ENCODE peak calls at places on chromosomes 11 and 22, in four cellular contexts. L, W, J and O are unnamed samples.

GRCh38 chr22:43330178-43331063 is 12.8 kb downstream of the SCUBE1 start:
- DNase-seq in L (no peak), W (no peak), J (no peak), O (no peak)

GRCh38 chr11:30568933-30569332 is 17.2 kb downstream of the MPPED2 start:
- DNase-seq in L (no peak), W (no peak), J (no peak), O (no peak)

GRCh38 chr11:94754819-94755218 is 13.3 kb upstream of the AMOTL1 start:
- DNase-seq in L (no peak), W (no peak), J (no peak), O (no peak)

GRCh38 chr11:78429209-78429608 is 11.6 kb upstream of the GAB2 start:
- DNase-seq in L (no peak), W (no peak), J (peak), O (no peak)

GRCh38 chr11:96188625-96189006 is 154.4 kb downstream of the MAML2 start:
- DNase-seq in L (peak), W (peak), J (peak), O (no peak)

GRCh38 chr11:119722281-119722794 is 6.7 kb downstream of the NECTIN1 start:
- DNase-seq in L (no peak), W (no peak), J (no peak), O (no peak)

GRCh38 chr11:118896472-118896913 is 12.8 kb downstream of the CXCR5 start:
- DNase-seq in L (no peak), W (no peak), J (no peak), O (no peak)

GRCh38 chr11:131033151-131033651 is 116.9 kb upstream of the SNX19 start:
- DNase-seq in L (peak), W (peak), J (peak), O (no peak)

GRCh38 chr11:47443028-47443700 is 5.8 kb downstream of the RAPSN start:
- DNase-seq in L (no peak), W (no peak), J (peak), O (peak)

GRCh38 chr11:721347-721912 is 15.4 kb downstream of the EPS8L2 start:
- DNase-seq in L (no peak), W (no peak), J (no peak), O (no peak)

GRCh38 chr11:102187416-102188125 is 77.3 kb downstream of the YAP1 start:
- DNase-seq in L (peak), W (peak), J (no peak), O (peak)

GRCh38 chr11:46387919-46388618 is 3.5 kb downstream of the CHRM4 start:
- DNase-seq in L (no peak), W (no peak), J (peak), O (no peak)

GRCh38 chr11:46197421-46197820 is 76.2 kb upstream of the PHF21A start:
- DNase-seq in L (no peak), W (no peak), J (no peak), O (no peak)

GRCh38 chr11:127564803-127565202 is 564.2 kb upstream of the KIRREL3 start:
- DNase-seq in L (no peak), W (peak), J (no peak), O (no peak)

GRCh38 chr11:72113170-72113808 is 794 bp upstream of the ANAPC15 start:
- DNase-seq in L (no peak), W (peak), J (no peak), O (no peak)

GRCh38 chr11:1559103-1559951 is 12.7 kb downstream of the DUSP8 start:
- DNase-seq in L (no peak), W (peak), J (no peak), O (peak)

GRCh38 chr22:27783436-27784098 is 18.0 kb downstream of the MN1 start:
- DNase-seq in L (no peak), W (no peak), J (no peak), O (no peak)

GRCh38 chr11:3955299-3955665 is 99.8 kb downstream of the STIM1 start:
- DNase-seq in L (no peak), W (no peak), J (no peak), O (no peak)

GRCh38 chr11:131195801-131196517 is 174.5 kb upstream of the NTM start:
- DNase-seq in L (no peak), W (peak), J (no peak), O (peak)

GRCh38 chr11:111299111-111300026 is 1.0 kb downstream of the POU2AF3 start:
- DNase-seq in L (peak), W (peak), J (no peak), O (peak)

GRCh38 chr11:3642071-3642951 is 519 bp upstream of the ART5 start:
- DNase-seq in L (peak), W (peak), J (peak), O (peak)

GRCh38 chr11:45289369-45289768 is 3.2 kb upstream of the SYT13 start:
- DNase-seq in L (no peak), W (peak), J (no peak), O (no peak)

GRCh38 chr22:36977947-36978660 is 41.1 kb downstream of the TST start:
- DNase-seq in L (peak), W (peak), J (peak), O (peak)

GRCh38 chr11:8717876-8718753 is 35.5 kb downstream of the RPL27A start:
- DNase-seq in L (peak), W (peak), J (no peak), O (no peak)

GRCh38 chr11:62542750-62543567 is 3.6 kb downstream of the AHNAK start:
- DNase-seq in L (no peak), W (peak), J (peak), O (peak)

GRCh38 chr11:110858556-110858921 is 146.3 kb upstream of the ARHGAP20 start:
- DNase-seq in L (no peak), W (no peak), J (no peak), O (no peak)

DNA sequence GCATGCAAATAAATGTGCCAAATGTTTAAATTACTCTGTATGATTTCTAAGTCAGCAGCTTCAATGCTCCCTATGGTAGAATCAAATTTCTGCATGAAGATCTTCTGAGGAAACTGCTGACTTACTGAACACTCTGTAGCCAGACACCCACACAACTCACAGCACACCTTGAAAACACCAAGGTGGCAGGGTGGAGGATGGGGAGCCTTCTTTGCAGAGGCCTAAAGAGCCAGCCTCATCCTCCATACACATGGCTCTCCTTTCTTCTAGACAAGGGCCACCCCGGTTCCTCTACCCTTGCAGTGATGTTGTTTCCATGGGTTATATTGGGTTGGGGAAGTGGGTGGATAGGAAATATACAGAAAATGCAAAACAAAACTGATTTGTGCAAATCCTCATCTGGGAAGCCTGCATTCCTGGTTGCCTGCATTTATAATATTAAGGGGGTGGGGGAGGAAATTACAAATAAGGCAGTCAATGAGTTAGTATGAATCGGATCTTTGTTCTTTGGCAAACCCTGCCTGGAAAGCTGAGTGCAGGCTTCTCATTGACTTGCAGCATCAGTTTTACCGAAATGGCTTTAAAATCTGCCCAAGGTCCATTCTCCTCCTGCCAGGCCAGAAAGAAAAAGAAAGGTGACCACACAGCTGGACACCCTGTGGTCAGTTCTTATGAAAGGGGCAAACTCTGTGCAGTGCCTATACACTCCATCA is 15.8 kb upstream of the ETS1 start:
- DNase-seq in L (no peak), W (no peak), J (no peak), O (no peak)
- TF ChIP-seq MXI1 in L (no peak), W (no peak), J (no peak), O (no peak)

DNA sequence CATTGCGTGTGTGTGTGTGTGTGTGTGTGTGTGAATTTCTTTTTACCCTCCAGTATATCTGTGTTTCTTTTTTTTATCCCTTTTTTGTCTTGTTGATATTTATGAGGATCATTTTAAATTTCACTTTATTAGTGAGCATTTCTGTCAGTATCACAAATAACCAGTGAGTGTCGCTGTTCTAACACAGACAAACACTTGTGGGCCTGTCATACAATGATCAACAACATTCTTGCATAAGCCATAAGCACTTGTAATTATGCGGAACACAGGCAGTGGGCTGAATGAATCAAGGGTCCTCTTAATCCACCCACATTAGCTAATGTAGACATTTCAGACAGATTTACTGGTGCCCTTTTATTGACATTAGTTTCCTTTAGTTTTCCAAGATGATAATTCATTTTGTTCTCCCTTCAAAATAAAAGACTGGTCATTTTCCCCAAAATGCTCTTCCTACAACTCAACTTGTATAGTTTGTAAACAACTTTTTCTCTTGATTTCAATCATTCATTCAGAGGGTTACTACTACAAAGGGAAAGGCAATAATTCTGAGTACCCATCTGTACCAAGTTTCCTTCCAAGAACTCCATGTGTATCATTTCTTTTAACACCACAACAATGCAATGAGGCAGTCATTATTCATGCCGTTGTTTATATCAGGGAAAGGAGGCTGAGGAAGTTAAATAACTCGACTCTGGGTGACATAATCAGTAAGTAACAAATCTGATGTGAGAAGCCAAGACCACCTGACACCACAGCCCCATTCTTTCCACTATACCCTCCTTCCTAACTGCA is 34.6 kb upstream of the ANO3 start:
- DNase-seq in L (peak), W (peak), J (peak), O (peak)
- TF ChIP-seq MXI1 in L (no peak), W (no peak), J (no peak), O (no peak)

GRCh38 chr11:73137262-73137941 is 4.7 kb downstream of the FCHSD2 start:
- DNase-seq in L (no peak), W (no peak), J (no peak), O (no peak)
- TF ChIP-seq MXI1 in L (no peak), W (no peak), J (no peak), O (no peak)

GRCh38 chr22:32281092-32281491 is 25.9 kb upstream of the SLC5A4 start:
- DNase-seq in L (no peak), W (no peak), J (no peak), O (no peak)
- TF ChIP-seq MXI1 in L (no peak), W (no peak), J (no peak), O (no peak)

GRCh38 chr22:29567338-29567737 is 13.6 kb downstream of the NIPSNAP1 start:
- DNase-seq in L (no peak), W (no peak), J (no peak), O (no peak)
- TF ChIP-seq MXI1 in L (no peak), W (no peak), J (no peak), O (no peak)

GRCh38 chr11:83691387-83692088 is 405.4 kb upstream of the CCDC90B start:
- DNase-seq in L (no peak), W (no peak), J (no peak), O (no peak)
- TF ChIP-seq MXI1 in L (no peak), W (no peak), J (no peak), O (no peak)

DNA sequence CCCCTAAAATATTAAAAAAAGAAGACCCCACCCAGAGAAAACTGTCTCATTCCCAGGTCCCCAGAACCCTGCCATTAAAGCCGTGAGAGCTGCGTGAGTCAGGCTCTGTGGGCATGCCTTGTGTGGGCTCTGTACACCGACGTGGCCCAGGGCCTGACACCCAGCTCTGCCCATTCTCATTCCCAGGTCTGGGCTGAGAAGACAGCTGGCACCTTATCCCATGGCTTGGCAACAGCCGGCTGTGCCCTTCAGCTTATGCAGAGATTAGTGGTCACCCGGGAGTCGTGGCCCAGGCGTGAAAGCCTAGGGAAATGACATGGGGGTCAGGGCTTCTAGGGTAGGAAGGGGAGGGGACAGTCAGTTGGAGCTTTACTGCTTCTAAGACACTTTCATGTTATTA is 31.9 kb downstream of the OTOG start:
- DNase-seq in L (no peak), W (no peak), J (no peak), O (no peak)
- TF ChIP-seq MXI1 in L (no peak), W (no peak), J (no peak), O (no peak)

GRCh38 chr11:91220476-91221202 is 997.8 kb upstream of the CHORDC1 start:
- DNase-seq in L (no peak), W (peak), J (no peak), O (no peak)

GRCh38 chr11:91219501-91219900 is 996.7 kb upstream of the CHORDC1 start:
- DNase-seq in L (no peak), W (peak), J (no peak), O (no peak)
- TF ChIP-seq MXI1 in L (no peak), W (no peak), J (no peak), O (no peak)

GRCh38 chr22:44628856-44629255 is 73.1 kb upstream of the PRR5 start:
- DNase-seq in L (no peak), W (no peak), J (no peak), O (no peak)

GRCh38 chr22:44625981-44626687 is 75.9 kb upstream of the PRR5 start:
- DNase-seq in L (peak), W (peak), J (peak), O (peak)

GRCh38 chr22:44625421-44625760 is 76.6 kb upstream of the PRR5 start:
- DNase-seq in L (no peak), W (no peak), J (no peak), O (peak)

GRCh38 chr22:44628273-44628672 is 73.7 kb upstream of the PRR5 start:
- DNase-seq in L (no peak), W (no peak), J (no peak), O (no peak)

DNA sequence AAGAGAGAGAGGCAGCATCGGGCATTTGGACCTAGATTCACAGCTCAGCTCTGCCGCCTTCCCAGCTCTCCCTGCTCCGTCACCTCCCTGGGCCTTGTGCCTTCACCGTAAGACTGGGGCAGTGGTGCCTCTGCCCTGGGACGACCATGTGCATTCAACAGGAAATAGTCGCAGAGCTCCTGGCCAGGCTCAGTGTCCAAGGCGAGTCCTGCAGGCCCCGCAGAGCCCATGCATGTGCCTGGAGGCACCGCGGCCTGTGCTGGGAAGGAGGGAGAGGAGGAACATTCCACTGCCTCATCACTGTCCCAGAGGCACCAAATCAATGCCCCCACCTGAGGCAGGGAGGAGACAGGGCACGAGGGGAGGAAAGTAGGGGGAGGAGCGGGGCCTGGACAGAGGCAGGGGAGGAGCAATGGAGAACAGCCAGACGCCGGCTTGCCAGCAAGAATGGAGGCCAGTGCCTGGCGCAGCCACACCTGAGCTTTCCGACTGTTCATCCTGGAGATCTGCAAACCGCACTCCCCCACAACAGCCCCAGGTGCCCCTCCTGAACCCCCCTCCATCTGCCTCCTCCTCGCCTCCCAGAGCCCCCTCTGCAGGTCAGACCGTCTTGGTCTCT is 74.4 kb upstream of the PRR5 start:
- DNase-seq in L (no peak), W (no peak), J (no peak), O (peak)
- TF ChIP-seq MXI1 in L (no peak), W (no peak), J (no peak), O (no peak)

GRCh38 chr11:125256471-125257010 is 92.0 kb downstream of the PKNOX2 start:
- DNase-seq in L (no peak), W (no peak), J (no peak), O (no peak)
- TF ChIP-seq MXI1 in L (no peak), W (no peak), J (no peak), O (no peak)